ENCODE peak calls at places on chromosomes 5 and 9, in four cellular contexts. F is H9, E is Panc1, Y is choroid plexus epithelial cell. Q is an unnamed sample.

GRCh38 chr5:172830876-172831662 is 3.0 kb upstream of the ERGIC1 start:
- DNase-seq in F (no peak), Y (peak), E (no peak), Q (peak)

GRCh38 chr9:126516936-126517750 is 96.6 kb upstream of the LMX1B start:
- DNase-seq in F (peak), E (no peak), Y (peak), Q (peak)

GRCh38 chr5:59685806-59686205 is 207.7 kb downstream of the PDE4D start:
- DNase-seq in E (no peak), F (no peak), Y (peak), Q (no peak)

GRCh38 chr9:37309136-37309535 is 113.4 kb upstream of the GRHPR start:
- DNase-seq in E (no peak), F (peak), Y (peak), Q (no peak)

GRCh38 chr5:38673671-38674071 is 117.2 kb upstream of the LIFR start:
- DNase-seq in Y (peak), F (peak), E (no peak), Q (no peak)

GRCh38 chr5:14753292-14753691 is 88.8 kb downstream of the OTULIN start:
- DNase-seq in Y (no peak), E (no peak), F (no peak), Q (no peak)

GRCh38 chr9:131676431-131676972 is 63.4 kb downstream of the RAPGEF1 start:
- DNase-seq in E (no peak), Y (no peak), F (no peak), Q (no peak)

GRCh38 chr5:56490971-56491468 is 257.9 kb upstream of the ANKRD55 start:
- DNase-seq in E (no peak), F (no peak), Y (peak), Q (no peak)

GRCh38 chr9:3719286-3719685 is 193.5 kb upstream of the RFX3 start:
- DNase-seq in Y (no peak), F (no peak), E (no peak), Q (peak)

GRCh38 chr9:86135374-86135773 is 36.0 kb upstream of the GOLM1 start:
- DNase-seq in Y (no peak), F (no peak), E (no peak), Q (no peak)

GRCh38 chr5:170471551-170472212 is 32.1 kb upstream of the KCNIP1 start:
- DNase-seq in F (peak), Y (no peak), E (no peak), Q (no peak)

GRCh38 chr9:106111039-106111740 is 416.8 kb downstream of the TMEM38B start:
- DNase-seq in F (no peak), E (no peak), Y (no peak), Q (no peak)

GRCh38 chr9:77809552-77809951 is 161.4 kb upstream of the GNA14 start:
- DNase-seq in E (no peak), F (no peak), Y (no peak), Q (peak)

GRCh38 chr5:93164690-93165089 is 416.3 kb downstream of the NR2F1-AS1 start:
- DNase-seq in F (no peak), E (peak), Y (peak), Q (peak)

GRCh38 chr9:12775373-12775962 is 648 bp downstream of the LURAP1L start:
- DNase-seq in Y (no peak), E (no peak), F (peak), Q (no peak)

GRCh38 chr5:173627860-173628392 is 11.5 kb upstream of the BOD1 start:
- DNase-seq in Y (no peak), E (no peak), F (peak), Q (no peak)

GRCh38 chr5:171946382-171946781 is 60.1 kb downstream of the FBXW11 start:
- DNase-seq in Y (no peak), F (no peak), E (no peak), Q (no peak)

GRCh38 chr5:38292228-38292627 is 33.9 kb downstream of the EGFLAM start:
- DNase-seq in F (no peak), Y (no peak), E (no peak), Q (no peak)

GRCh38 chr9:69174645-69175487 is 789 bp downstream of the TJP2 start:
- DNase-seq in Y (peak), E (no peak), F (peak), Q (peak)

GRCh38 chr5:77076961-77077820 is 9.9 kb downstream of the ZBED3 start:
- DNase-seq in Y (peak), F (peak), E (no peak), Q (peak)

GRCh38 chr9:135137398-135137832 is 49.9 kb downstream of the OLFM1 start:
- DNase-seq in E (no peak), F (peak), Y (no peak), Q (no peak)

GRCh38 chr5:74285876-74286275 is 354.7 kb downstream of the ENC1 start:
- DNase-seq in Y (no peak), F (no peak), E (no peak), Q (no peak)

GRCh38 chr5:1885777-1886633 is 3.3 kb upstream of the IRX4 start:
- DNase-seq in E (no peak), F (no peak), Y (no peak), Q (no peak)

GRCh38 chr5:73120222-73121108 is at the start of gene TMEM171:
- DNase-seq in Y (peak), E (no peak), F (peak), Q (peak)

GRCh38 chr5:164051745-164052144 is 546.3 kb downstream of the MAT2B start:
- DNase-seq in F (no peak), E (no peak), Y (peak), Q (peak)

GRCh38 chr5:38807570-38808461 is 38.0 kb upstream of the OSMR start:
- DNase-seq in F (no peak), Y (peak), E (no peak), Q (peak)

GRCh38 chr5:107542428-107542827 is 128.3 kb downstream of the EFNA5 start:
- DNase-seq in Y (peak), F (no peak), E (peak), Q (peak)

GRCh38 chr5:141382469-141383294 is at the start of gene PCDHGA7:
- DNase-seq in F (no peak), E (no peak), Y (peak), Q (peak)

GRCh38 chr5:151520294-151520693 is 70.8 kb downstream of the FAT2 start:
- DNase-seq in F (no peak), Y (peak), E (no peak), Q (no peak)